ENCODE peak calls at places on chromosomes 12 and 14, in five cellular contexts. V is H1, T is HepG2, F is K562, D is HCT116. Y is an unnamed sample.
A peak's percentile ranks its signal among the peaks of the same experiment; 100 is the strongest.

GRCh38 chr12:124921200-124922008 is 7.0 kb upstream of the UBC start:
- DNase-seq in D (no peak), F (peak; percentile 30), T (peak; percentile 65), V (peak; percentile 81), Y (peak; percentile 97)

GRCh38 chr12:64990991-64991570 is 130.0 kb downstream of the WIF1 start:
- DNase-seq in V (no peak), F (no peak), T (no peak), D (no peak), Y (no peak)

GRCh38 chr12:116267948-116268347 is 9.5 kb downstream of the MED13L start:
- DNase-seq in D (no peak), F (no peak), T (no peak), V (no peak), Y (no peak)

GRCh38 chr12:49811136-49811535 is 17.1 kb downstream of the NCKAP5L start:
- DNase-seq in F (no peak), V (no peak), D (no peak), T (no peak), Y (no peak)

GRCh38 chr12:83843531-83843930 is 1069.1 kb downstream of the SLC6A15 start:
- DNase-seq in F (no peak), T (no peak), D (no peak), V (no peak), Y (no peak)

GRCh38 chr14:51871846-51872245 is 11.4 kb downstream of the GNG2 start:
- DNase-seq in D (no peak), T (no peak), F (no peak), V (no peak), Y (no peak)

GRCh38 chr14:90557516-90557915 is 160.7 kb downstream of the CALM1 start:
- DNase-seq in V (no peak), F (no peak), T (no peak), D (no peak), Y (no peak)

GRCh38 chr14:56490379-56490778 is 89.2 kb upstream of the TMEM260 start:
- DNase-seq in D (peak; percentile 35), T (peak; percentile 29), V (no peak), F (no peak), Y (no peak)

GRCh38 chr12:68175566-68176033 is 16.1 kb upstream of the IFNG start:
- DNase-seq in V (no peak), D (no peak), T (no peak), F (no peak), Y (peak; percentile 63)

GRCh38 chr14:99802301-99803105 is 9.3 kb downstream of the EML1 start:
- DNase-seq in D (no peak), F (no peak), T (no peak), V (no peak), Y (no peak)

GRCh38 chr12:14906114-14906513 is 20.5 kb upstream of the MGP start:
- DNase-seq in F (no peak), D (no peak), T (no peak), V (no peak), Y (no peak)

GRCh38 chr12:57164966-57165365 is 17.5 kb upstream of the LRP1-AS start:
- DNase-seq in D (no peak), T (no peak), V (no peak), F (peak; percentile 30), Y (no peak)

GRCh38 chr12:26347300-26347699 is 151.9 kb downstream of the SSPN start:
- DNase-seq in T (no peak), V (no peak), F (no peak), D (no peak), Y (no peak)

GRCh38 chr12:104835317-104835716 is 122.8 kb downstream of the SLC41A2 start:
- DNase-seq in D (no peak), T (no peak), V (no peak), F (no peak), Y (no peak)

GRCh38 chr12:18810537-18811253 is 72.8 kb downstream of the CAPZA3 start:
- DNase-seq in V (no peak), F (no peak), D (no peak), T (no peak), Y (no peak)

GRCh38 chr14:34980337-34980900 is 2.4 kb upstream of the SRP54 start:
- DNase-seq in V (no peak), T (no peak), D (no peak), F (no peak), Y (no peak)

GRCh38 chr14:98269533-98269932 is 1002.5 kb downstream of the BCL11B start:
- DNase-seq in T (no peak), V (no peak), F (no peak), D (no peak), Y (no peak)

GRCh38 chr12:49763006-49763591 is 21.7 kb downstream of the TMBIM6 start:
- DNase-seq in T (peak; percentile 40), D (no peak), V (peak; percentile 92), F (peak; percentile 71), Y (no peak)

GRCh38 chr14:89504602-89505320 is 87.7 kb upstream of the FOXN3 start:
- DNase-seq in D (no peak), F (no peak), V (peak; percentile 33), T (no peak), Y (peak; percentile 33)

GRCh38 chr14:30874120-30874998 is at the start of gene COCH:
- DNase-seq in T (peak; percentile 71), F (peak; percentile 82), V (peak; percentile 79), D (peak; percentile 4), Y (no peak)

GRCh38 chr14:64812412-64812811 is 67.3 kb downstream of the SPTB start:
- DNase-seq in F (peak; percentile 46), T (no peak), V (peak; percentile 71), D (peak; percentile 47), Y (no peak)

GRCh38 chr14:31953210-31953609 is 123.9 kb upstream of the ARHGAP5 start:
- DNase-seq in T (no peak), F (no peak), V (no peak), D (no peak), Y (no peak)

GRCh38 chr14:99899578-99900178 is 106.5 kb downstream of the EML1 start:
- DNase-seq in D (peak; percentile 8), T (no peak), V (no peak), F (no peak), Y (no peak)

GRCh38 chr14:34222867-34223266 is 239.2 kb downstream of the SPTSSA start:
- DNase-seq in T (no peak), D (no peak), F (no peak), V (no peak), Y (no peak)

GRCh38 chr12:124109760-124110159 is 136.7 kb downstream of the ZNF664 start:
- DNase-seq in D (peak; percentile 49), F (peak; percentile 83), T (no peak), V (no peak), Y (peak; percentile 39)

GRCh38 chr14:95540236-95540635 is 5.4 kb downstream of the GLRX5 start:
- DNase-seq in T (no peak), F (no peak), D (no peak), V (no peak), Y (no peak)

GRCh38 chr14:68822964-68823363 is 30.1 kb upstream of the ZFP36L1 start:
- DNase-seq in F (no peak), V (no peak), T (no peak), D (no peak), Y (no peak)

GRCh38 chr12:118164798-118165486 is 29.0 kb downstream of the PEBP1 start:
- DNase-seq in T (peak; percentile 10), V (no peak), D (peak; percentile 18), F (peak; percentile 25), Y (no peak)

GRCh38 chr12:78359530-78359929 is 505.0 kb upstream of the SYT1 start:
- DNase-seq in D (no peak), V (no peak), F (no peak), T (no peak), Y (no peak)

GRCh38 chr14:24335461-24336146 is 733 bp upstream of the ADCY4 start:
- DNase-seq in D (no peak), F (no peak), T (no peak), V (no peak), Y (no peak)

GRCh38 chr12:116603516-116603915 is 44.3 kb downstream of the MAP1LC3B2 start:
- DNase-seq in V (no peak), T (no peak), F (no peak), D (no peak), Y (no peak)

GRCh38 chr14:100145682-100146464 is 13.6 kb downstream of the DEGS2 start:
- DNase-seq in T (no peak), D (no peak), F (no peak), V (no peak), Y (no peak)

GRCh38 chr12:115012861-115013667 is 329.1 kb upstream of the TBX3 start:
- DNase-seq in F (no peak), D (no peak), V (no peak), T (no peak), Y (no peak)

GRCh38 chr12:77795699-77796098 is 35.0 kb upstream of the NAV3 start:
- DNase-seq in F (no peak), T (no peak), D (no peak), V (no peak), Y (no peak)

GRCh38 chr14:91681893-91682563 is 49.9 kb downstream of the CATSPERB start:
- DNase-seq in F (no peak), D (no peak), V (no peak), T (no peak), Y (no peak)

GRCh38 chr12:7609480-7609879 is 56.2 kb downstream of the APOBEC1 start:
- DNase-seq in V (no peak), T (no peak), F (no peak), D (no peak), Y (no peak)
- TF ChIP-seq SRF in V (no peak), T (no peak), F (no peak), D (no peak), Y (no peak)

GRCh38 chr12:53234236-53234635 is 2.2 kb upstream of the RARG start:
- DNase-seq in F (peak; percentile 62), D (no peak), V (peak; percentile 82), T (no peak), Y (no peak)
- TF ChIP-seq SRF in F (no peak), D (no peak), V (no peak), T (no peak), Y (no peak)

GRCh38 chr12:127582074-127582473 is 684.9 kb upstream of the TMEM132C start:
- DNase-seq in D (no peak), F (no peak), V (no peak), T (no peak), Y (no peak)
- TF ChIP-seq SRF in D (no peak), F (no peak), V (no peak), T (no peak), Y (no peak)

DNA sequence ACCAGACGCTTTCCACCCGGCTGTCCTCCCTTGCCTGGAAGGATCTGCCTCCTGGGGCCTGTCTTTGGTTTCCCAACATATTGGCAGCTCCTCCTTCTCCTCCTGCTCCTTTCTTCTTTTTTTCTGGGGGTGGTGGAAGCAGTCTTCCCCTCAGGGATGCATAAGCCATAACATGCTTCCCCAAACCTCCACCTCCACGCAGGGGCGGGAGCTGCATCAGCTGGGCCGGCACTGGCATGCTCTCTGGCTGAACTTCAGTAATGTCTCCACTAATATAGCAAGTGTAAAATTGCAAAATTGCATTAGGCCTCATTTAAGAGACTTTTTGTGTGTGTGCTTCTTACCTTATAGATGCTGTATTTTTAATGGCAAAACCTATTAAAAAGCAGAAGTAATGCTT is 58.6 kb downstream of the GLT1D1 start:
- DNase-seq in F (no peak), D (no peak), T (no peak), V (no peak), Y (no peak)
- TF ChIP-seq SRF in F (no peak), D (no peak), T (no peak), V (no peak), Y (no peak)

GRCh38 chr12:92511776-92512175 is 191.0 kb upstream of the PLEKHG7 start:
- DNase-seq in V (no peak), T (no peak), D (no peak), F (no peak), Y (no peak)
- TF ChIP-seq SRF in V (no peak), T (no peak), D (no peak), F (no peak), Y (no peak)